ENCODE peak calls at places on chromosomes 3 and 15, in six cellular contexts. One of them, this sample, is unnamed.

GRCh38 chr15:68383161-68384074 is 48.5 kb downstream of the ITGA11 start:
- DNase-seq in K562: peak
- DNase-seq in HepG2: peak
- DNase-seq in GM12878: no peak
- DNase-seq in H1: peak
- DNase-seq in WTC11: peak
- DNase-seq in this sample: peak

GRCh38 chr3:127940116-127940515 is 25.1 kb downstream of the KBTBD12 start:
- DNase-seq in K562: no peak
- DNase-seq in H1: no peak
- DNase-seq in GM12878: no peak
- DNase-seq in WTC11: no peak
- DNase-seq in HepG2: no peak
- DNase-seq in this sample: no peak

GRCh38 chr3:157128771-157129671 is 30.9 kb downstream of the CCNL1 start:
- DNase-seq in K562: peak
- DNase-seq in H1: no peak
- DNase-seq in WTC11: peak
- DNase-seq in GM12878: no peak
- DNase-seq in HepG2: peak
- DNase-seq in this sample: peak

GRCh38 chr15:31457631-31458526 is 131.2 kb downstream of the KLF13 start:
- DNase-seq in H1: no peak
- DNase-seq in WTC11: no peak
- DNase-seq in GM12878: no peak
- DNase-seq in K562: no peak
- DNase-seq in HepG2: no peak
- DNase-seq in this sample: no peak

GRCh38 chr3:174862666-174863065 is 3.5 kb downstream of the NAALADL2 start:
- DNase-seq in HepG2: no peak
- DNase-seq in WTC11: no peak
- DNase-seq in K562: no peak
- DNase-seq in GM12878: no peak
- DNase-seq in H1: no peak
- DNase-seq in this sample: no peak

GRCh38 chr3:127589600-127590281 is 792 bp downstream of the TPRA1 start:
- DNase-seq in GM12878: no peak
- DNase-seq in K562: no peak
- DNase-seq in WTC11: peak
- DNase-seq in H1: peak
- DNase-seq in HepG2: no peak
- DNase-seq in this sample: no peak

GRCh38 chr3:108124337-108125150 is 33.7 kb upstream of the CD47 start:
- DNase-seq in H1: no peak
- DNase-seq in GM12878: peak
- DNase-seq in K562: peak
- DNase-seq in HepG2: no peak
- DNase-seq in WTC11: no peak
- DNase-seq in this sample: peak

GRCh38 chr15:41507820-41508290 is 5.8 kb downstream of the LTK start:
- DNase-seq in WTC11: no peak
- DNase-seq in H1: no peak
- DNase-seq in K562: no peak
- DNase-seq in HepG2: no peak
- DNase-seq in GM12878: no peak
- DNase-seq in this sample: no peak

GRCh38 chr15:46892621-46893160 is 824.6 kb upstream of the SEMA6D start:
- DNase-seq in K562: no peak
- DNase-seq in H1: no peak
- DNase-seq in WTC11: no peak
- DNase-seq in HepG2: no peak
- DNase-seq in GM12878: no peak
- DNase-seq in this sample: no peak

GRCh38 chr15:62886431-62887071 is 156.0 kb upstream of the TPM1 start:
- DNase-seq in HepG2: peak
- DNase-seq in WTC11: peak
- DNase-seq in H1: peak
- DNase-seq in GM12878: no peak
- DNase-seq in K562: no peak
- DNase-seq in this sample: peak

GRCh38 chr3:27089063-27089462 is 280.1 kb downstream of the NEK10 start:
- DNase-seq in K562: no peak
- DNase-seq in HepG2: no peak
- DNase-seq in H1: no peak
- DNase-seq in WTC11: no peak
- DNase-seq in GM12878: no peak
- DNase-seq in this sample: no peak

GRCh38 chr15:62486041-62486440 is 321.0 kb upstream of the C2CD4B start:
- DNase-seq in GM12878: no peak
- DNase-seq in H1: no peak
- DNase-seq in WTC11: no peak
- DNase-seq in HepG2: no peak
- DNase-seq in K562: no peak
- DNase-seq in this sample: no peak

GRCh38 chr15:28017423-28017924 is 81.6 kb downstream of the OCA2 start:
- DNase-seq in H1: no peak
- DNase-seq in K562: no peak
- DNase-seq in GM12878: no peak
- DNase-seq in WTC11: peak
- DNase-seq in HepG2: peak
- DNase-seq in this sample: peak
- TF ChIP-seq CREB1 in H1: no peak
- TF ChIP-seq CREB1 in K562: no peak
- TF ChIP-seq CREB1 in GM12878: no peak
- TF ChIP-seq CREB1 in WTC11: no peak
- TF ChIP-seq CREB1 in HepG2: no peak
- TF ChIP-seq CREB1 in this sample: no peak

GRCh38 chr3:13391308-13391707 is 28.8 kb downstream of the NUP210 start:
- DNase-seq in GM12878: no peak
- DNase-seq in H1: no peak
- DNase-seq in WTC11: no peak
- DNase-seq in K562: no peak
- DNase-seq in HepG2: no peak
- DNase-seq in this sample: peak
- TF ChIP-seq CTCF in GM12878: peak
- TF ChIP-seq CTCF in H1: peak
- TF ChIP-seq CTCF in WTC11: peak
- TF ChIP-seq CTCF in K562: peak
- TF ChIP-seq CTCF in HepG2: peak
- TF ChIP-seq CTCF in this sample: peak

DNA sequence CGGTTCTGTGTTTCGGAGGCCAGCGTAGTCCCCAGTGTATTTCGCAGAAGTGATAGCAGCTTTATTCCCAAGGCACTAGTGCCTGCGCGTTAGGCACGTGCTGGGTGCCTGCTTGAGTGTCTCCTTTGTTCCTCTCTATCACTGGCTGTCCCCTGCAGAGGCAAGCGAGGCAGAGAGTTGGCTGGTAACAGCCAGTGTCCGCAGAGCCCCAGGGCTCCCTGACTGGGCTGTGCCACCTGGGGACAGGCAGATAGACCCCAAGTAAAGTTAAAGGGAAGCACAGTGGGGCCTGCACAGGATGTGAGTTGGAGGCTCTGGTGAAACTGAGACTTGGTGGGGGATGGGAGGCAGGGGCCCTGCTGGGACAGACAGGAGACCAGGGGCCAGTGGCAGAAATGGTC is 50.7 kb downstream of the APBA2 start:
- DNase-seq in H1: no peak
- DNase-seq in HepG2: no peak
- DNase-seq in WTC11: no peak
- DNase-seq in GM12878: no peak
- DNase-seq in K562: no peak
- DNase-seq in this sample: no peak
- TF ChIP-seq CREB1 in H1: no peak
- TF ChIP-seq CREB1 in HepG2: no peak
- TF ChIP-seq CREB1 in WTC11: no peak
- TF ChIP-seq CREB1 in GM12878: no peak
- TF ChIP-seq CREB1 in K562: no peak
- TF ChIP-seq CREB1 in this sample: no peak

GRCh38 chr3:192417559-192418055 is 309.7 kb downstream of the FGF12 start:
- DNase-seq in K562: no peak
- DNase-seq in WTC11: no peak
- DNase-seq in HepG2: no peak
- DNase-seq in GM12878: no peak
- DNase-seq in H1: no peak
- DNase-seq in this sample: no peak

GRCh38 chr3:192417012-192417411 is 310.3 kb downstream of the FGF12 start:
- DNase-seq in K562: no peak
- DNase-seq in HepG2: no peak
- DNase-seq in H1: no peak
- DNase-seq in GM12878: no peak
- DNase-seq in WTC11: no peak
- DNase-seq in this sample: peak

GRCh38 chr3:192422321-192422997 is 304.9 kb downstream of the FGF12 start:
- DNase-seq in H1: no peak
- DNase-seq in WTC11: no peak
- DNase-seq in HepG2: no peak
- DNase-seq in K562: no peak
- DNase-seq in GM12878: no peak
- DNase-seq in this sample: no peak

GRCh38 chr3:192419312-192419711 is 308.0 kb downstream of the FGF12 start:
- DNase-seq in K562: no peak
- DNase-seq in WTC11: no peak
- DNase-seq in H1: no peak
- DNase-seq in GM12878: no peak
- DNase-seq in HepG2: no peak
- DNase-seq in this sample: no peak

GRCh38 chr3:192422998-192423349 is 304.4 kb downstream of the FGF12 start:
- DNase-seq in WTC11: no peak
- DNase-seq in K562: no peak
- DNase-seq in GM12878: no peak
- DNase-seq in HepG2: no peak
- DNase-seq in H1: no peak
- DNase-seq in this sample: peak
- TF ChIP-seq CTCF in WTC11: peak
- TF ChIP-seq CTCF in K562: no peak
- TF ChIP-seq CTCF in GM12878: peak
- TF ChIP-seq CTCF in HepG2: peak
- TF ChIP-seq CTCF in H1: no peak
- TF ChIP-seq CTCF in this sample: peak

GRCh38 chr15:25733856-25734679 is 129.1 kb downstream of the ATP10A start:
- DNase-seq in H1: no peak
- DNase-seq in K562: no peak
- DNase-seq in WTC11: no peak
- DNase-seq in HepG2: no peak
- DNase-seq in GM12878: no peak
- DNase-seq in this sample: no peak
- TF ChIP-seq CREB1 in H1: no peak
- TF ChIP-seq CREB1 in K562: no peak
- TF ChIP-seq CREB1 in WTC11: no peak
- TF ChIP-seq CREB1 in HepG2: no peak
- TF ChIP-seq CREB1 in GM12878: no peak
- TF ChIP-seq CREB1 in this sample: no peak

GRCh38 chr15:78739996-78740903 is 71.0 kb downstream of the ADAMTS7 start:
- DNase-seq in HepG2: peak
- DNase-seq in K562: peak
- DNase-seq in H1: peak
- DNase-seq in GM12878: no peak
- DNase-seq in WTC11: peak
- DNase-seq in this sample: peak
- TF ChIP-seq CTCF in HepG2: peak
- TF ChIP-seq CTCF in K562: peak
- TF ChIP-seq CTCF in H1: peak
- TF ChIP-seq CTCF in GM12878: peak
- TF ChIP-seq CTCF in WTC11: peak
- TF ChIP-seq CTCF in this sample: peak